ENCODE peak calls at places on chromosomes 7 and 10, in ten cellular contexts. T is cardiac muscle cell, M is psoas muscle, V is fibroblast of mammary gland, F is progenitor cell of endocrine pancreas, U is mammary epithelial cell, I is GM13976, R is heart left ventricle, A is PC-3, W is astrocyte of the cerebellum. L is an unnamed sample.

GRCh38 chr10:98170249-98171117 is 36.0 kb downstream of the R3HCC1L start:
- DNase-seq in T (peak), M (no peak), V (peak), F (peak), U (peak), I (peak), R (no peak), A (peak), W (peak), L (no peak)

GRCh38 chr10:108980869-108981268 is 942.4 kb downstream of the XPNPEP1 start:
- DNase-seq in T (no peak), M (no peak), V (no peak), F (no peak), U (no peak), I (no peak), R (no peak), A (no peak), W (no peak), L (no peak)

GRCh38 chr7:20778063-20778721 is 8.5 kb downstream of the SP8 start:
- DNase-seq in T (peak), M (peak), V (no peak), F (peak), U (peak), I (peak), R (no peak), A (peak), W (no peak), L (peak)

GRCh38 chr10:27297848-27298524 is 57.4 kb upstream of the ACBD5 start:
- DNase-seq in T (no peak), M (no peak), V (no peak), F (no peak), U (peak), I (no peak), R (no peak), A (peak), W (no peak), L (no peak)

GRCh38 chr10:100687143-100687953 is 58.0 kb upstream of the PAX2 start:
- DNase-seq in T (no peak), M (no peak), V (no peak), F (no peak), U (no peak), I (no peak), R (no peak), A (no peak), W (no peak), L (no peak)

GRCh38 chr7:155581107-155581830 is 34.9 kb upstream of the CNPY1 start:
- DNase-seq in T (no peak), M (no peak), V (no peak), F (no peak), U (peak), I (no peak), R (peak), A (no peak), W (no peak), L (no peak)

GRCh38 chr10:131017566-131018285 is 293.8 kb downstream of the TCERG1L start:
- DNase-seq in T (no peak), M (no peak), V (no peak), F (no peak), U (no peak), I (no peak), R (no peak), A (no peak), W (no peak), L (no peak)

GRCh38 chr10:52949899-52950298 is 177.3 kb upstream of the MBL2 start:
- DNase-seq in T (peak), M (no peak), V (no peak), F (no peak), U (no peak), I (no peak), R (no peak), A (peak), W (no peak), L (no peak)

GRCh38 chr10:74048433-74048832 is 50.5 kb downstream of the VCL start:
- DNase-seq in T (no peak), M (no peak), V (no peak), F (no peak), U (no peak), I (no peak), R (no peak), A (no peak), W (no peak), L (no peak)

GRCh38 chr7:98056580-98056979 is 50.1 kb upstream of the LMTK2 start:
- DNase-seq in T (no peak), M (no peak), V (no peak), F (no peak), U (peak), I (no peak), R (no peak), A (no peak), W (no peak), L (no peak)

GRCh38 chr10:5566606-5567005 is 41.8 kb downstream of the CALML3 start:
- DNase-seq in T (no peak), M (no peak), V (no peak), F (no peak), U (peak), I (no peak), R (peak), A (peak), W (no peak), L (no peak)

GRCh38 chr10:127880557-127880956 is 12.2 kb downstream of the CLRN3 start:
- DNase-seq in T (no peak), M (no peak), V (no peak), F (no peak), U (no peak), I (no peak), R (no peak), A (no peak), W (no peak), L (no peak)

GRCh38 chr10:33315891-33316290 is 18.6 kb downstream of the NRP1 start:
- DNase-seq in T (no peak), M (no peak), V (no peak), F (no peak), U (no peak), I (no peak), R (no peak), A (no peak), W (no peak), L (no peak)

GRCh38 chr10:33321516-33321915 is 13.0 kb downstream of the NRP1 start:
- DNase-seq in T (no peak), M (no peak), V (no peak), F (no peak), U (no peak), I (no peak), R (no peak), A (no peak), W (no peak), L (no peak)

GRCh38 chr10:33325929-33326328 is 8.5 kb downstream of the NRP1 start:
- DNase-seq in T (no peak), M (no peak), V (no peak), F (no peak), U (no peak), I (no peak), R (no peak), A (peak), W (no peak), L (no peak)

GRCh38 chr10:33314788-33315561 is 19.5 kb downstream of the NRP1 start:
- DNase-seq in T (no peak), M (no peak), V (peak), F (no peak), U (no peak), I (no peak), R (no peak), A (peak), W (peak), L (no peak)

GRCh38 chr10:33320288-33320687 is 14.2 kb downstream of the NRP1 start:
- DNase-seq in T (no peak), M (no peak), V (no peak), F (no peak), U (no peak), I (no peak), R (no peak), A (no peak), W (no peak), L (no peak)
- TF ChIP-seq CTCF in T (no peak), M (no peak), V (no peak), F (no peak), U (no peak), I (no peak), R (no peak), A (no peak), W (no peak), L (no peak)

GRCh38 chr7:41886906-41887311 is 184.0 kb upstream of the INHBA start:
- DNase-seq in T (no peak), M (peak), V (peak), F (no peak), U (peak), I (no peak), R (peak), A (peak), W (peak), L (peak)
- TF ChIP-seq CTCF in T (peak), M (no peak), V (peak), F (no peak), U (no peak), I (no peak), R (no peak), A (no peak), W (peak), L (peak)

GRCh38 chr7:87416682-87417587 is 58.5 kb downstream of the ABCB4 start:
- DNase-seq in T (peak), M (peak), V (peak), F (peak), U (peak), I (peak), R (no peak), A (peak), W (peak), L (no peak)
- TF ChIP-seq CTCF in T (peak), M (peak), V (peak), F (peak), U (peak), I (peak), R (peak), A (peak), W (peak), L (peak)

GRCh38 chr7:116582806-116583444 is 58.1 kb downstream of the CAV1 start:
- DNase-seq in T (no peak), M (peak), V (peak), F (no peak), U (no peak), I (no peak), R (no peak), A (no peak), W (no peak), L (peak)

GRCh38 chr7:116585392-116585791 is 60.6 kb downstream of the CAV1 start:
- DNase-seq in T (no peak), M (no peak), V (no peak), F (no peak), U (no peak), I (no peak), R (no peak), A (no peak), W (no peak), L (no peak)

GRCh38 chr7:116584721-116585120 is 59.9 kb downstream of the CAV1 start:
- DNase-seq in T (no peak), M (no peak), V (no peak), F (no peak), U (no peak), I (no peak), R (no peak), A (no peak), W (no peak), L (no peak)

GRCh38 chr7:116582164-116582732 is 57.4 kb downstream of the CAV1 start:
- DNase-seq in T (no peak), M (no peak), V (peak), F (no peak), U (no peak), I (no peak), R (no peak), A (no peak), W (no peak), L (no peak)

GRCh38 chr7:116583653-116584052 is 58.8 kb downstream of the CAV1 start:
- DNase-seq in T (no peak), M (no peak), V (no peak), F (no peak), U (no peak), I (peak), R (no peak), A (no peak), W (no peak), L (no peak)
- TF ChIP-seq CTCF in T (no peak), M (no peak), V (no peak), F (no peak), U (no peak), I (no peak), R (no peak), A (no peak), W (no peak), L (no peak)

DNA sequence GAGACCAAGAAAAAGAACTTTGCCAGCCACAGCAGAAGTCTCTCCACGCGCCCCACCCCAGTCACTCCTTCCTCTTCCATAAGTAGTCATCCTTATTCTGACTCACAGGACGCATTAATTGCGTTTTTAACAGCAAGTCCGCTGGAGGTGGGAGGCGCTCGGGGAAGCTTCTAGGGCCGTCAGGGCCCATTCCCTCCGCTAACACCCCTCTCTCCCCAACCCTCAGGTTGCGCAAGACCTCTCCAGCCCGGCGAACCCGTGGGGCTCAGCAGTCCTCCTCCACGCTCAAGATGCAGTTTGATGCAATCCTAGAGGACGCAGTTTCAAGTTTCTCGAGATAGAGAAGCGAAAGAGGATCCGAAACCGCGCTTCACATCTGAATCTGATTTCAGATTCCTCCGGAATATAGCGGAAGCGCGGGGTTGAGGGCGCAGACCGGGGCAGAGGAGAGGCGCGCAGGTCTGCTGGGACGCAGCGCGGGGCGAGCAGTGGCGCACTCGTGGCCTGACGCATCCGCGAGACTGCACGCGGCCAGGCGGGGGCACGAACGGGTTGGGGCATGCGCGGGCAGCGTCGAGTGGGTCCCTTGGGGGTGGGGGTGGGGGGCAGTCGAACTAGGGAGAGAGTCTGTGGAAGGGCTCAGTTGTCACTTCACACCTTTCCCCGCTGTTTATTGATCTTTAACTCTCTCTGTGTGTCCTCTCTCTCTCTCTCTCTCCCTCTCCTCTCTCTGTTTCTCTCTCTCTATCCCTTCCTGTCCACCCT is 37.8 kb upstream of the PSAP start:
- DNase-seq in T (peak), M (peak), V (peak), F (no peak), U (peak), I (peak), R (peak), A (peak), W (peak), L (peak)
- TF ChIP-seq CTCF in T (peak), M (no peak), V (no peak), F (peak), U (no peak), I (peak), R (no peak), A (peak), W (peak), L (no peak)

GRCh38 chr10:14891151-14891550 is 12.5 kb downstream of the SUV39H2 start:
- DNase-seq in T (no peak), M (no peak), V (no peak), F (no peak), U (no peak), I (no peak), R (no peak), A (no peak), W (no peak), L (no peak)

GRCh38 chr10:14884082-14884481 is 5.4 kb downstream of the SUV39H2 start:
- DNase-seq in T (no peak), M (no peak), V (no peak), F (no peak), U (no peak), I (no peak), R (no peak), A (no peak), W (no peak), L (no peak)

GRCh38 chr10:14889318-14889717 is 10.7 kb downstream of the SUV39H2 start:
- DNase-seq in T (no peak), M (no peak), V (peak), F (no peak), U (no peak), I (peak), R (no peak), A (peak), W (no peak), L (no peak)
- TF ChIP-seq CTCF in T (peak), M (no peak), V (peak), F (peak), U (peak), I (no peak), R (no peak), A (peak), W (peak), L (no peak)

GRCh38 chr7:116439005-116439404 is 60.5 kb upstream of the CAV2 start:
- DNase-seq in T (no peak), M (no peak), V (no peak), F (no peak), U (no peak), I (no peak), R (no peak), A (no peak), W (no peak), L (no peak)

GRCh38 chr7:116441534-116441933 is 58.0 kb upstream of the CAV2 start:
- DNase-seq in T (no peak), M (no peak), V (peak), F (no peak), U (no peak), I (no peak), R (no peak), A (no peak), W (no peak), L (no peak)

GRCh38 chr7:116436305-116436826 is 63.2 kb upstream of the CAV2 start:
- DNase-seq in T (no peak), M (no peak), V (no peak), F (no peak), U (no peak), I (no peak), R (no peak), A (no peak), W (peak), L (no peak)

GRCh38 chr7:116439856-116440549 is 59.5 kb upstream of the CAV2 start:
- DNase-seq in T (peak), M (no peak), V (no peak), F (no peak), U (no peak), I (no peak), R (no peak), A (no peak), W (no peak), L (no peak)

DNA sequence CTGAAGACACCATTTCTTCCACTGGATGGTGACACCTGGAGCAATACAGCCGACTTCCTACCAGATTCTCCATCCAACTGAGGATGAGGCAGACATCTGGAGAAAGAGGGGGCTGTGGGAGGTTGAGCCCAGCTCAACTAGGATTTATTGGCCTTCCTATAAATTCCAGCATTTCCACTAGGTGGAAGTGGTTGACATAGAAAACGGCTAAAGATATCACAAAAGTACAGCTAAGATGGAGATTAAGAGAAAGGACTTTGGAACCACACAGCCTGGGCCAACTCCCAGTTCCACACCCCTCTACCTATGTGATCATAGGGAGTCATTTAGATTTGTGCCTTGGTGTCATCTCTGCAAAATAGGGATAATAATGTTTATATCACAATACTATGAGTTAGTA is 61.3 kb upstream of the CAV2 start:
- DNase-seq in T (no peak), M (no peak), V (peak), F (no peak), U (no peak), I (no peak), R (no peak), A (peak), W (no peak), L (no peak)
- TF ChIP-seq CTCF in T (peak), M (no peak), V (peak), F (no peak), U (no peak), I (no peak), R (no peak), A (peak), W (peak), L (peak)

L was measured in AG09319.